ENCODE peak calls at places on chromosome 14, in five cellular contexts. One of them, this sample, is unnamed.

GRCh38 chr14:72736348-72736747 is 157.6 kb downstream of the DPF3 start:
- DNase-seq in heart left ventricle: no peak
- DNase-seq in neural progenitor cell: no peak
- DNase-seq in mammary epithelial cell: no peak
- DNase-seq in NB4: no peak
- DNase-seq in this sample: peak; percentile 69

GRCh38 chr14:50039734-50040400 is 76.5 kb downstream of the VCPKMT start:
- DNase-seq in heart left ventricle: peak; percentile 56
- DNase-seq in neural progenitor cell: no peak
- DNase-seq in NB4: peak; percentile 85
- DNase-seq in mammary epithelial cell: peak; percentile 91
- DNase-seq in this sample: no peak

GRCh38 chr14:99595034-99595433 is 9.0 kb downstream of the CCDC85C start:
- DNase-seq in NB4: no peak
- DNase-seq in neural progenitor cell: no peak
- DNase-seq in heart left ventricle: no peak
- DNase-seq in mammary epithelial cell: no peak
- DNase-seq in this sample: no peak

GRCh38 chr14:75991753-75992152 is 6.2 kb downstream of the IFT43 start:
- DNase-seq in NB4: no peak
- DNase-seq in heart left ventricle: no peak
- DNase-seq in neural progenitor cell: no peak
- DNase-seq in mammary epithelial cell: no peak
- DNase-seq in this sample: no peak

GRCh38 chr14:100530270-100531072 is 56.7 kb downstream of the BEGAIN start:
- DNase-seq in mammary epithelial cell: no peak
- DNase-seq in heart left ventricle: no peak
- DNase-seq in neural progenitor cell: no peak
- DNase-seq in NB4: no peak
- DNase-seq in this sample: no peak

GRCh38 chr14:97827746-97828145 is 1030.6 kb downstream of the VRK1 start:
- DNase-seq in heart left ventricle: no peak
- DNase-seq in neural progenitor cell: no peak
- DNase-seq in NB4: no peak
- DNase-seq in mammary epithelial cell: peak; percentile 1
- DNase-seq in this sample: no peak

GRCh38 chr14:68791078-68791983 is 1.5 kb downstream of the ZFP36L1 start:
- DNase-seq in neural progenitor cell: peak; percentile 76
- DNase-seq in heart left ventricle: peak; percentile 39
- DNase-seq in NB4: no peak
- DNase-seq in mammary epithelial cell: peak; percentile 28
- DNase-seq in this sample: no peak

GRCh38 chr14:61876362-61877049 is 114.3 kb downstream of the SNAPC1 start:
- DNase-seq in mammary epithelial cell: no peak
- DNase-seq in NB4: no peak
- DNase-seq in heart left ventricle: no peak
- DNase-seq in neural progenitor cell: no peak
- DNase-seq in this sample: no peak

GRCh38 chr14:20413785-20414117 is 450 bp upstream of the TEP1 start:
- DNase-seq in neural progenitor cell: peak; percentile 38
- DNase-seq in heart left ventricle: no peak
- DNase-seq in mammary epithelial cell: peak; percentile 6
- DNase-seq in NB4: peak; percentile 48
- DNase-seq in this sample: no peak

GRCh38 chr14:37515761-37516160 is 79.3 kb downstream of the FOXA1 start:
- DNase-seq in mammary epithelial cell: no peak
- DNase-seq in neural progenitor cell: no peak
- DNase-seq in heart left ventricle: no peak
- DNase-seq in NB4: no peak
- DNase-seq in this sample: no peak

GRCh38 chr14:105167303-105168092 is 1.1 kb downstream of the JAG2 start:
- DNase-seq in NB4: no peak
- DNase-seq in mammary epithelial cell: peak; percentile 76
- DNase-seq in neural progenitor cell: peak; percentile 66
- DNase-seq in heart left ventricle: no peak
- DNase-seq in this sample: no peak

GRCh38 chr14:61331992-61332657 is 10.7 kb downstream of the PRKCH start:
- DNase-seq in mammary epithelial cell: no peak
- DNase-seq in heart left ventricle: no peak
- DNase-seq in NB4: no peak
- DNase-seq in neural progenitor cell: no peak
- DNase-seq in this sample: no peak

GRCh38 chr14:98185036-98185435 is 1087.0 kb downstream of the BCL11B start:
- DNase-seq in neural progenitor cell: no peak
- DNase-seq in NB4: no peak
- DNase-seq in heart left ventricle: no peak
- DNase-seq in mammary epithelial cell: no peak
- DNase-seq in this sample: no peak

GRCh38 chr14:92437309-92437708 is 76.3 kb upstream of the RIN3 start:
- DNase-seq in NB4: no peak
- DNase-seq in neural progenitor cell: no peak
- DNase-seq in heart left ventricle: no peak
- DNase-seq in mammary epithelial cell: no peak
- DNase-seq in this sample: no peak

GRCh38 chr14:71236430-71236829 is 329.2 kb downstream of the PCNX1 start:
- DNase-seq in mammary epithelial cell: no peak
- DNase-seq in NB4: no peak
- DNase-seq in neural progenitor cell: peak; percentile 40
- DNase-seq in heart left ventricle: no peak
- DNase-seq in this sample: no peak

GRCh38 chr14:49106721-49107689 is 479.2 kb downstream of the RPS29 start:
- DNase-seq in neural progenitor cell: peak; percentile 14
- DNase-seq in heart left ventricle: no peak
- DNase-seq in mammary epithelial cell: no peak
- DNase-seq in NB4: no peak
- DNase-seq in this sample: no peak

GRCh38 chr14:100524933-100525243 is 62.3 kb downstream of the BEGAIN start:
- DNase-seq in NB4: peak; percentile 61
- DNase-seq in heart left ventricle: no peak
- DNase-seq in mammary epithelial cell: no peak
- DNase-seq in neural progenitor cell: peak; percentile 81
- DNase-seq in this sample: no peak

GRCh38 chr14:92207012-92207927 is 85.5 kb downstream of the CPSF2 start:
- DNase-seq in neural progenitor cell: peak; percentile 44
- DNase-seq in NB4: no peak
- DNase-seq in mammary epithelial cell: no peak
- DNase-seq in heart left ventricle: no peak
- DNase-seq in this sample: no peak

GRCh38 chr14:93311082-93311481 is 21.8 kb downstream of the BTBD7 start:
- DNase-seq in heart left ventricle: no peak
- DNase-seq in NB4: no peak
- DNase-seq in neural progenitor cell: no peak
- DNase-seq in mammary epithelial cell: no peak
- DNase-seq in this sample: no peak

GRCh38 chr14:89787525-89787924 is 167.0 kb downstream of the EFCAB11 start:
- DNase-seq in heart left ventricle: no peak
- DNase-seq in mammary epithelial cell: no peak
- DNase-seq in neural progenitor cell: no peak
- DNase-seq in NB4: no peak
- DNase-seq in this sample: no peak

GRCh38 chr14:106843951-106844483 is 1317.6 kb downstream of the TMEM121 start:
- DNase-seq in neural progenitor cell: no peak
- DNase-seq in NB4: peak; percentile 75
- DNase-seq in heart left ventricle: peak; percentile 38
- DNase-seq in mammary epithelial cell: peak; percentile 66
- DNase-seq in this sample: no peak

GRCh38 chr14:36717363-36717762 is 55.7 kb downstream of the PAX9 start:
- DNase-seq in neural progenitor cell: peak; percentile 11
- DNase-seq in mammary epithelial cell: no peak
- DNase-seq in heart left ventricle: no peak
- DNase-seq in NB4: no peak
- DNase-seq in this sample: no peak

GRCh38 chr14:91067186-91067585 is 6.7 kb upstream of the RPS6KA5 start:
- DNase-seq in NB4: no peak
- DNase-seq in neural progenitor cell: no peak
- DNase-seq in mammary epithelial cell: no peak
- DNase-seq in heart left ventricle: no peak
- DNase-seq in this sample: no peak

GRCh38 chr14:36652542-36653201 is 9.0 kb upstream of the PAX9 start:
- DNase-seq in heart left ventricle: no peak
- DNase-seq in mammary epithelial cell: no peak
- DNase-seq in NB4: no peak
- DNase-seq in neural progenitor cell: no peak
- DNase-seq in this sample: no peak

GRCh38 chr14:86652512-86652911 is 1122.6 kb downstream of the FLRT2 start:
- DNase-seq in neural progenitor cell: no peak
- DNase-seq in NB4: no peak
- DNase-seq in heart left ventricle: no peak
- DNase-seq in mammary epithelial cell: no peak
- DNase-seq in this sample: no peak

GRCh38 chr14:71492346-71492745 is 439.9 kb upstream of the RGS6 start:
- DNase-seq in mammary epithelial cell: no peak
- DNase-seq in NB4: no peak
- DNase-seq in neural progenitor cell: no peak
- DNase-seq in heart left ventricle: no peak
- DNase-seq in this sample: no peak

GRCh38 chr14:73795466-73795865 is 56.2 kb upstream of the PTGR2 start:
- DNase-seq in NB4: no peak
- DNase-seq in mammary epithelial cell: no peak
- DNase-seq in heart left ventricle: no peak
- DNase-seq in neural progenitor cell: no peak
- DNase-seq in this sample: no peak

GRCh38 chr14:22047105-22047504 is 373.5 kb upstream of the OR4E1 start:
- DNase-seq in neural progenitor cell: peak; percentile 76
- DNase-seq in heart left ventricle: no peak
- DNase-seq in mammary epithelial cell: peak; percentile 45
- DNase-seq in NB4: peak; percentile 33
- DNase-seq in this sample: no peak

GRCh38 chr14:98773814-98774213 is 498.2 kb downstream of the BCL11B start:
- DNase-seq in NB4: no peak
- DNase-seq in neural progenitor cell: no peak
- DNase-seq in heart left ventricle: no peak
- DNase-seq in mammary epithelial cell: no peak
- DNase-seq in this sample: no peak

GRCh38 chr14:70907996-70908917 is 998 bp downstream of the PCNX1 start:
- DNase-seq in NB4: peak; percentile 53
- DNase-seq in mammary epithelial cell: peak; percentile 71
- DNase-seq in neural progenitor cell: peak; percentile 72
- DNase-seq in heart left ventricle: peak; percentile 75
- DNase-seq in this sample: no peak

GRCh38 chr14:50057331-50057730 is 59.0 kb downstream of the VCPKMT start:
- DNase-seq in heart left ventricle: no peak
- DNase-seq in neural progenitor cell: no peak
- DNase-seq in mammary epithelial cell: no peak
- DNase-seq in NB4: no peak
- DNase-seq in this sample: no peak

GRCh38 chr14:104103061-104104005 is 17.8 kb downstream of the ASPG start:
- DNase-seq in mammary epithelial cell: no peak
- DNase-seq in neural progenitor cell: peak; percentile 44
- DNase-seq in heart left ventricle: peak; percentile 24
- DNase-seq in NB4: no peak
- DNase-seq in this sample: no peak

GRCh38 chr14:61872452-61872851 is 110.2 kb downstream of the SNAPC1 start:
- DNase-seq in neural progenitor cell: no peak
- DNase-seq in mammary epithelial cell: no peak
- DNase-seq in NB4: peak; percentile 11
- DNase-seq in heart left ventricle: no peak
- DNase-seq in this sample: no peak

GRCh38 chr14:74601982-74602381 is 10.1 kb downstream of the LTBP2 start:
- DNase-seq in mammary epithelial cell: no peak
- DNase-seq in heart left ventricle: no peak
- DNase-seq in NB4: no peak
- DNase-seq in neural progenitor cell: no peak
- DNase-seq in this sample: no peak

GRCh38 chr14:101599234-101599885 is 38.1 kb downstream of the DIO3 start:
- DNase-seq in neural progenitor cell: no peak
- DNase-seq in heart left ventricle: no peak
- DNase-seq in NB4: no peak
- DNase-seq in mammary epithelial cell: no peak
- DNase-seq in this sample: no peak

GRCh38 chr14:83559721-83560120 is 1970.2 kb upstream of the FLRT2 start:
- DNase-seq in mammary epithelial cell: no peak
- DNase-seq in neural progenitor cell: no peak
- DNase-seq in heart left ventricle: no peak
- DNase-seq in NB4: no peak
- DNase-seq in this sample: no peak

GRCh38 chr14:77140937-77141591 is 527 bp downstream of the ZDHHC22 start:
- DNase-seq in heart left ventricle: no peak
- DNase-seq in neural progenitor cell: peak; percentile 92
- DNase-seq in mammary epithelial cell: peak; percentile 37
- DNase-seq in NB4: no peak
- DNase-seq in this sample: no peak

DNA sequence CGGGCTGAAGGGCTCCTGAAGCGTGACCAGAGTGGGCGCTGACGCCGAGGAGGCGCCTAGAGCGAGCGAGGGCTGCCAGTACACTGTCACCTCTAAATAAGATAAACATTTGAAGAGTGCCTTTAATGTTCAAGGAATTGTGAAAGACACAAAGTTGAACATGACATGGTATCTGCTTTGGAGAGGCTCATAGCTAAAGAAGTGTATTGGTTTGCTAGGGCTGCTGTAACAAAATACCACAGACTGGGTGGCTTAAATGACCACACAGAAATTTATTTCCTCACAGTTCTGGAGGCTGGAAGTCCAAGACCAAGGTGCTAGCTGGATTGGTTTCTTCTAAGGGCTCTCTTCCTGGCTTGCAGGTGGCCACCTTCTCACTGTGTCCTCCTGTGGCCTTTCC is 33.7 kb upstream of the NUBPL start:
- DNase-seq in NB4: no peak
- DNase-seq in neural progenitor cell: no peak
- DNase-seq in mammary epithelial cell: no peak
- DNase-seq in heart left ventricle: no peak
- DNase-seq in this sample: no peak
- H3K4me3 ChIP-seq in NB4: no peak overlapping the region
- H3K4me3 ChIP-seq in neural progenitor cell: no peak overlapping the region
- H3K4me3 ChIP-seq in mammary epithelial cell: no peak overlapping the region
- H3K4me3 ChIP-seq in heart left ventricle: no peak overlapping the region
- H3K4me3 ChIP-seq in this sample: no peak overlapping the region

GRCh38 chr14:79585845-79586244 is 625.5 kb downstream of the DIO2 start:
- DNase-seq in NB4: no peak
- DNase-seq in mammary epithelial cell: no peak
- DNase-seq in heart left ventricle: no peak
- DNase-seq in neural progenitor cell: no peak
- DNase-seq in this sample: no peak
- TF ChIP-seq CTCF in NB4: no peak
- TF ChIP-seq CTCF in mammary epithelial cell: no peak
- TF ChIP-seq CTCF in heart left ventricle: no peak
- TF ChIP-seq CTCF in neural progenitor cell: no peak
- TF ChIP-seq CTCF in this sample: no peak

DNA sequence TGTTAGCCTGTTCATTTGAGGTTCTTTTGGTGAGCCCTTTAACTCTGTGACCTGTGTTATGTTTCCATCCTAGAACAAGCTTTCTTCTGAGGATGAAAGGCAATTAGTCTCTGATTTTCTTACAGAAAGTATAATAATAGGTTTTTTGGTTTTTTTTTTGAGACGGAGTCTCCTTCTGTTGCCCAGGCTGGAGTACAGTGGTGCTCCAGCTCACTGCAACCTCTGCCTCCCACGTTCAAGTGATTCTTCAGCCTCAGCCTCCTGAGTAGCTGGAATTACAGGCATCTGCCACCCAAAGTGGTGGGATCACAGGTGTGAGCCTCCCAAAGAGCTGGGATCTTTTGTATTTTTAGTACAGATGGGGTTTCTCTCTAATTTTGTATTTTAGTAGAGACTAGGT is 52.7 kb upstream of the SYNE2 start:
- DNase-seq in mammary epithelial cell: no peak
- DNase-seq in neural progenitor cell: no peak
- DNase-seq in heart left ventricle: no peak
- DNase-seq in NB4: no peak
- DNase-seq in this sample: no peak
- H3K4me3 ChIP-seq in mammary epithelial cell: no peak overlapping the region
- H3K4me3 ChIP-seq in neural progenitor cell: no peak overlapping the region
- H3K4me3 ChIP-seq in heart left ventricle: peak overlapping the region; percentile 44
- H3K4me3 ChIP-seq in NB4: no peak overlapping the region
- H3K4me3 ChIP-seq in this sample: no peak overlapping the region

GRCh38 chr14:103002578-103003350 is 54.6 kb downstream of the CDC42BPB start:
- DNase-seq in mammary epithelial cell: no peak
- DNase-seq in NB4: peak; percentile 26
- DNase-seq in heart left ventricle: no peak
- DNase-seq in neural progenitor cell: no peak
- DNase-seq in this sample: no peak
- TF ChIP-seq CTCF in mammary epithelial cell: no peak
- TF ChIP-seq CTCF in NB4: no peak
- TF ChIP-seq CTCF in heart left ventricle: no peak
- TF ChIP-seq CTCF in neural progenitor cell: peak; percentile 10
- TF ChIP-seq CTCF in this sample: no peak

This sample was measured in AG04449.